ENCODE peak calls at places on chromosomes 11 and 22, in seven cellular contexts. D, C, I, K, P, G and A are unnamed samples.
A peak's percentile ranks its signal among the peaks of the same experiment; 100 is the strongest.

GRCh38 chr11:17209939-17210245 is 2.1 kb upstream of the PIK3C2A start:
- DNase-seq in D (no peak), C (no peak), I (no peak), K (no peak), P (no peak), G (no peak), A (no peak)

GRCh38 chr11:71465054-71465453 is 12.1 kb downstream of the NADSYN1 start:
- DNase-seq in D (no peak), C (no peak), I (no peak), K (no peak), P (no peak), G (no peak), A (no peak)

GRCh38 chr11:67644042-67644441 is 4.5 kb upstream of the TBX10 start:
- DNase-seq in D (peak; percentile 23), C (no peak), I (peak; percentile 43), K (no peak), P (peak; percentile 45), G (no peak), A (peak; percentile 26)

GRCh38 chr11:2540521-2541320 is 95.9 kb downstream of the KCNQ1 start:
- DNase-seq in D (no peak), C (no peak), I (no peak), K (no peak), P (no peak), G (no peak), A (no peak)

GRCh38 chr11:80627364-80627763 is 1186.5 kb upstream of the TENM4 start:
- DNase-seq in D (no peak), C (no peak), I (no peak), K (peak; percentile 12), P (no peak), G (no peak), A (no peak)

GRCh38 chr11:2466869-2467694 is 22.3 kb downstream of the KCNQ1 start:
- DNase-seq in D (no peak), C (no peak), I (no peak), K (no peak), P (no peak), G (no peak), A (peak; percentile 84)

GRCh38 chr22:50047346-50047745 is 10.8 kb downstream of the TTLL8 start:
- DNase-seq in D (no peak), C (no peak), I (no peak), K (peak; percentile 23), P (no peak), G (no peak), A (no peak)

GRCh38 chr11:115226556-115226955 is 277.7 kb downstream of the CADM1 start:
- DNase-seq in D (no peak), C (no peak), I (peak; percentile 39), K (no peak), P (peak; percentile 53), G (no peak), A (no peak)

GRCh38 chr11:10498426-10499250 is 42.3 kb downstream of the RNF141 start:
- DNase-seq in D (no peak), C (no peak), I (no peak), K (no peak), P (peak; percentile 45), G (no peak), A (no peak)

GRCh38 chr11:91470656-91471055 is 754.0 kb upstream of the FAT3 start:
- DNase-seq in D (no peak), C (no peak), I (no peak), K (no peak), P (no peak), G (no peak), A (no peak)

GRCh38 chr11:86999859-87000753 is 37.6 kb upstream of the TMEM135 start:
- DNase-seq in D (no peak), C (peak; percentile 72), I (peak; percentile 99), K (peak; percentile 36), P (no peak), G (no peak), A (no peak)

GRCh38 chr11:13494051-13494450 is 1.7 kb downstream of the PTH start:
- DNase-seq in D (no peak), C (no peak), I (no peak), K (no peak), P (no peak), G (no peak), A (no peak)

GRCh38 chr22:46678785-46679700 is 58.9 kb downstream of the GRAMD4 start:
- DNase-seq in D (no peak), C (no peak), I (no peak), K (no peak), P (no peak), G (no peak), A (no peak)

GRCh38 chr22:50497093-50497492 is 10.4 kb downstream of the LMF2 start:
- DNase-seq in D (no peak), C (no peak), I (no peak), K (no peak), P (no peak), G (no peak), A (no peak)

GRCh38 chr11:66957971-66958231 is 282 bp downstream of the PC start:
- DNase-seq in D (no peak), C (peak; percentile 90), I (no peak), K (peak; percentile 89), P (no peak), G (no peak), A (no peak)

GRCh38 chr11:66856496-66857233 is at the start of gene LRFN4:
- DNase-seq in D (peak; percentile 78), C (peak; percentile 71), I (no peak), K (peak; percentile 90), P (no peak), G (no peak), A (peak; percentile 80)

GRCh38 chr11:12198261-12198925 is 88.0 kb downstream of the MICAL2 start:
- DNase-seq in D (no peak), C (no peak), I (no peak), K (no peak), P (no peak), G (no peak), A (no peak)

GRCh38 chr11:12202911-12203310 is 92.5 kb downstream of the MICAL2 start:
- DNase-seq in D (no peak), C (no peak), I (no peak), K (no peak), P (no peak), G (no peak), A (no peak)

GRCh38 chr11:12201016-12201985 is 90.9 kb downstream of the MICAL2 start:
- DNase-seq in D (no peak), C (peak; percentile 93), I (peak; percentile 15), K (peak; percentile 60), P (no peak), G (no peak), A (no peak)

GRCh38 chr11:12199231-12199948 is 89.0 kb downstream of the MICAL2 start:
- DNase-seq in D (no peak), C (no peak), I (no peak), K (no peak), P (no peak), G (no peak), A (no peak)

GRCh38 chr11:12200359-12201015 is 90.1 kb downstream of the MICAL2 start:
- DNase-seq in D (no peak), C (no peak), I (no peak), K (peak; percentile 42), P (no peak), G (no peak), A (no peak)
- TF ChIP-seq POLR2AphosphoS5 in D (no peak), C (no peak), I (no peak), K (peak; percentile 80), P (no peak), G (no peak), A (no peak)

GRCh38 chr22:33409134-33409533 is 351.0 kb upstream of the SYN3 start:
- DNase-seq in D (no peak), C (no peak), I (no peak), K (no peak), P (no peak), G (no peak), A (no peak)
- TF ChIP-seq TAF1 in D (no peak), C (no peak), I (no peak), K (no peak), P (no peak), G (no peak), A (no peak)

DNA sequence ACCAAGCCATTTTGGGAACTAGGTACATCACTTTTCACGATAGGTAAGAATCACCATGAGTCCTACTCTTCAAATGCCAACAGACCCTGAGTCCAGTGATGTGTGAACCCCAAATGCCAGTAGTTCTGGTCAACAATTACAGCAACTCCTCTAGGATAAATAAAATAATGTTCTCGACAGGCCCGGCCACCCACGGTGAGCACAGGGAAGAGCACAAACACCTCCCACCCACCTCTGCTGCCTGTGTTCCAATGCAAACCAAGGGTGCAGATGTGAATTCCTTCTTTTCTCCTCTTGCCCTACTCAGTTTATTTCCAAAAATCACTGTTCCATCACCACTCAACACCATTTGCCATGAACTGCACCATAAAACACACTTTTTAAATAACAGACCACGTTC is 33.3 kb downstream of the MPPED2 start:
- DNase-seq in D (no peak), C (no peak), I (no peak), K (no peak), P (no peak), G (no peak), A (no peak)
- TF ChIP-seq POLR2AphosphoS5 in D (no peak), C (no peak), I (no peak), K (no peak), P (no peak), G (no peak), A (no peak)

GRCh38 chr11:119366690-119367620 is 14.5 kb downstream of the USP2 start:
- DNase-seq in D (no peak), C (no peak), I (no peak), K (no peak), P (no peak), G (no peak), A (no peak)

GRCh38 chr11:119369035-119369925 is 12.2 kb downstream of the USP2 start:
- DNase-seq in D (no peak), C (no peak), I (peak; percentile 50), K (peak; percentile 77), P (no peak), G (no peak), A (no peak)

GRCh38 chr11:119367661-119368120 is 13.8 kb downstream of the USP2 start:
- DNase-seq in D (no peak), C (no peak), I (no peak), K (no peak), P (no peak), G (no peak), A (no peak)

GRCh38 chr11:119370486-119371046 is 10.9 kb downstream of the USP2 start:
- DNase-seq in D (no peak), C (no peak), I (peak; percentile 71), K (no peak), P (no peak), G (no peak), A (no peak)

DNA sequence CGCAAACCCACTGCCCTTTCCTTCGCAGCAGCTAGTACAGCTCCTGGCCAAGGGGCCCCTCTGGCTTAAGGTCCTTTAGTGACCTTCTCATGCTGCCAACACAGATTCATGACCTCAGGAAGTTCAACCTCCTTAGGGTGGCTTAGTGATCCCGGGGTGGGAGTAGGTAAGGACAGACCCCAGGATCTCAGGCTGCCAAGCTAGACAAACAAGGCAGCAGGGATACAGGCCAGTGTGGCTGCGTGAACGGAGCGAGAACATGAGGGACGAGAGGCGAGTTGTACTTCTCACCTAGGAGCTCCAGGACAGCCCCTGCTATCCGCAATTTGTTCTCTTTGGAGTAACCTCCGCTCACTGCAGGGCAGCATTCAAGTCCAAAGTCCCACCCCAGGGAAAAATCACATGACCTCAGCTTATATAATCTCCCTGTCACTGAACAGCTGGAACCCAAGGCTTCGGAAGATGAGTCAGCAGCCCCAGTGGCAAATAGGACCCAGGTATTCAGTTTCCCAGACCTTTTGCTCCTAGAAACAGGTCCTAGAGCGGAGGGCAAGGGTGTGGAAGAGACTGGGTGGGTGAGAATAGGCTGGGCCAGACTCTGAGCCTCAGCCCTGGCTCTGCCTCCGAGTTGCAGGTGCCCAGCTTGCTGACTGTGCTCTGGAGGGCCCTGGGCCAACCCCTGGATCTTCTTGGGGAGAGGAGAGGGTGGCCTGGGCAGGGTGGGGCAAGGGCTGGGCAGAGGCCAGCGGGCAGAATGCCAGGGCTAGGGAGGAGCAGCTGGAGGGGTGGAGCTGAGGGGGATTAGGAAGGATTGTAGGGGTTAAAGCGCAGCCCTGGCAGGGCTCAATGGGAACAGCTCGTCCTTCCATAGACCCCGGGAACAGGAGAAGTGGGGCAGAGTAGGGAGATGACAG is 13.1 kb downstream of the USP2 start:
- DNase-seq in D (no peak), C (peak; percentile 61), I (peak; percentile 93), K (peak; percentile 54), P (no peak), G (no peak), A (no peak)
- TF ChIP-seq TAF1 in D (no peak), C (no peak), I (no peak), K (no peak), P (no peak), G (no peak), A (no peak)